ENCODE peak calls at places on chromosomes 2 and 18, in ten cellular contexts. One of them, this sample, is unnamed.
A peak's percentile ranks its signal among the peaks of the same experiment; 100 is the strongest.

GRCh38 chr18:66473882-66474281 is 130.0 kb downstream of the CDH19 start:
- DNase-seq in brain microvascular endothelial cell: no peak
- DNase-seq in neural progenitor cell: no peak
- DNase-seq in lower leg skin: no peak
- DNase-seq in AG04449: no peak
- DNase-seq in osteocyte: no peak
- DNase-seq in AG10803: no peak
- DNase-seq in WTC11: no peak
- DNase-seq in adrenal gland: no peak
- DNase-seq in HFFc6: no peak
- DNase-seq in this sample: no peak

GRCh38 chr2:28247326-28247725 is 145.3 kb upstream of the FOSL2 start:
- DNase-seq in brain microvascular endothelial cell: no peak
- DNase-seq in neural progenitor cell: no peak
- DNase-seq in lower leg skin: no peak
- DNase-seq in AG04449: no peak
- DNase-seq in osteocyte: no peak
- DNase-seq in AG10803: no peak
- DNase-seq in WTC11: no peak
- DNase-seq in adrenal gland: no peak
- DNase-seq in HFFc6: no peak
- DNase-seq in this sample: no peak

GRCh38 chr2:221761260-221761659 is 189.2 kb upstream of the EPHA4 start:
- DNase-seq in brain microvascular endothelial cell: no peak
- DNase-seq in neural progenitor cell: no peak
- DNase-seq in lower leg skin: no peak
- DNase-seq in AG04449: no peak
- DNase-seq in osteocyte: no peak
- DNase-seq in AG10803: no peak
- DNase-seq in WTC11: no peak
- DNase-seq in adrenal gland: no peak
- DNase-seq in HFFc6: no peak
- DNase-seq in this sample: no peak

GRCh38 chr18:54888933-54889332 is 60.7 kb downstream of the RAB27B start:
- DNase-seq in brain microvascular endothelial cell: peak; percentile 56
- DNase-seq in neural progenitor cell: no peak
- DNase-seq in lower leg skin: no peak
- DNase-seq in AG04449: no peak
- DNase-seq in osteocyte: no peak
- DNase-seq in AG10803: peak; percentile 71
- DNase-seq in WTC11: no peak
- DNase-seq in adrenal gland: no peak
- DNase-seq in HFFc6: peak; percentile 65
- DNase-seq in this sample: no peak

GRCh38 chr2:47344890-47345583 is 57.9 kb upstream of the MSH2 start:
- DNase-seq in brain microvascular endothelial cell: peak; percentile 65
- DNase-seq in neural progenitor cell: peak; percentile 97
- DNase-seq in lower leg skin: peak; percentile 32
- DNase-seq in AG04449: no peak
- DNase-seq in osteocyte: no peak
- DNase-seq in AG10803: peak; percentile 54
- DNase-seq in WTC11: peak; percentile 95
- DNase-seq in adrenal gland: peak; percentile 88
- DNase-seq in HFFc6: peak; percentile 59
- DNase-seq in this sample: peak; percentile 80

GRCh38 chr2:100984892-100985307 is 17.2 kb upstream of the RPL31 start:
- DNase-seq in brain microvascular endothelial cell: peak; percentile 59
- DNase-seq in neural progenitor cell: peak; percentile 85
- DNase-seq in lower leg skin: peak; percentile 53
- DNase-seq in AG04449: no peak
- DNase-seq in osteocyte: no peak
- DNase-seq in AG10803: peak; percentile 65
- DNase-seq in WTC11: peak; percentile 86
- DNase-seq in adrenal gland: peak; percentile 80
- DNase-seq in HFFc6: peak; percentile 51
- DNase-seq in this sample: peak; percentile 79

GRCh38 chr2:132797551-132797950 is 127.5 kb upstream of the LYPD1 start:
- DNase-seq in brain microvascular endothelial cell: peak; percentile 86
- DNase-seq in neural progenitor cell: no peak
- DNase-seq in lower leg skin: no peak
- DNase-seq in AG04449: peak; percentile 81
- DNase-seq in osteocyte: no peak
- DNase-seq in AG10803: peak; percentile 65
- DNase-seq in WTC11: no peak
- DNase-seq in adrenal gland: no peak
- DNase-seq in HFFc6: peak; percentile 32
- DNase-seq in this sample: no peak

GRCh38 chr2:56681659-56682396 is 498.0 kb downstream of the CCDC85A start:
- DNase-seq in brain microvascular endothelial cell: no peak
- DNase-seq in neural progenitor cell: no peak
- DNase-seq in lower leg skin: no peak
- DNase-seq in AG04449: no peak
- DNase-seq in osteocyte: no peak
- DNase-seq in AG10803: peak; percentile 53
- DNase-seq in WTC11: no peak
- DNase-seq in adrenal gland: no peak
- DNase-seq in HFFc6: peak; percentile 53
- DNase-seq in this sample: no peak

GRCh38 chr18:10370716-10371115 is 83.7 kb upstream of the APCDD1 start:
- DNase-seq in brain microvascular endothelial cell: no peak
- DNase-seq in neural progenitor cell: no peak
- DNase-seq in lower leg skin: no peak
- DNase-seq in AG04449: no peak
- DNase-seq in osteocyte: no peak
- DNase-seq in AG10803: no peak
- DNase-seq in WTC11: no peak
- DNase-seq in adrenal gland: no peak
- DNase-seq in HFFc6: no peak
- DNase-seq in this sample: no peak

GRCh38 chr18:10367846-10368245 is 86.6 kb upstream of the APCDD1 start:
- DNase-seq in brain microvascular endothelial cell: no peak
- DNase-seq in neural progenitor cell: no peak
- DNase-seq in lower leg skin: no peak
- DNase-seq in AG04449: no peak
- DNase-seq in osteocyte: no peak
- DNase-seq in AG10803: no peak
- DNase-seq in WTC11: no peak
- DNase-seq in adrenal gland: no peak
- DNase-seq in HFFc6: no peak
- DNase-seq in this sample: no peak

GRCh38 chr18:10374195-10374594 is 80.2 kb upstream of the APCDD1 start:
- DNase-seq in brain microvascular endothelial cell: no peak
- DNase-seq in neural progenitor cell: no peak
- DNase-seq in lower leg skin: no peak
- DNase-seq in AG04449: no peak
- DNase-seq in osteocyte: no peak
- DNase-seq in AG10803: no peak
- DNase-seq in WTC11: no peak
- DNase-seq in adrenal gland: no peak
- DNase-seq in HFFc6: no peak
- DNase-seq in this sample: no peak

GRCh38 chr18:10368456-10369453 is 85.7 kb upstream of the APCDD1 start:
- DNase-seq in brain microvascular endothelial cell: no peak
- DNase-seq in neural progenitor cell: peak; percentile 8
- DNase-seq in lower leg skin: no peak
- DNase-seq in AG04449: no peak
- DNase-seq in osteocyte: no peak
- DNase-seq in AG10803: no peak
- DNase-seq in WTC11: no peak
- DNase-seq in adrenal gland: no peak
- DNase-seq in HFFc6: no peak
- DNase-seq in this sample: no peak

DNA sequence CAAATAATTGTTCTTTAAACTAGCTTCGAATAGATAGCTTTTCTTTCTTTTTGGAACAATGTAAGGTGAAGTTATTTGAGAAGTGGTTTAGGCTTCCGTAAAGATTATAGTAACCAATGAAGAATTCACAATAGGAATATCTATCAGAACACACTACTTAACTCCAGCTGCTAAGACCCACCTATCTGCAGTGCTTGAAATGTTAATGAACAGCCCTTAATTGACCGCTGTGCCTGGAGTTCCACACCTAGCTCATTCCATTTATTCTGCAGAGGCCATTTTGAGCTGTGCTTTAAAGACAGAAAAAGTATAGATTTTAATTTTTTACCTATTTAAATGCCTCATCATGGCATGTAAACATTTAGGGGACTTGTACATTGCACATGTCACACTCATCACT is 83.3 kb upstream of the APCDD1 start:
- DNase-seq in brain microvascular endothelial cell: no peak
- DNase-seq in neural progenitor cell: no peak
- DNase-seq in lower leg skin: no peak
- DNase-seq in AG04449: no peak
- DNase-seq in osteocyte: no peak
- DNase-seq in AG10803: no peak
- DNase-seq in WTC11: no peak
- DNase-seq in adrenal gland: no peak
- DNase-seq in HFFc6: no peak
- DNase-seq in this sample: no peak
- TF ChIP-seq CTCF in brain microvascular endothelial cell: no peak
- TF ChIP-seq CTCF in neural progenitor cell: no peak
- TF ChIP-seq CTCF in lower leg skin: no peak
- TF ChIP-seq CTCF in AG04449: no peak
- TF ChIP-seq CTCF in osteocyte: no peak
- TF ChIP-seq CTCF in AG10803: no peak
- TF ChIP-seq CTCF in WTC11: no peak
- TF ChIP-seq CTCF in adrenal gland: no peak
- TF ChIP-seq CTCF in HFFc6: no peak
- TF ChIP-seq CTCF in this sample: no peak

DNA sequence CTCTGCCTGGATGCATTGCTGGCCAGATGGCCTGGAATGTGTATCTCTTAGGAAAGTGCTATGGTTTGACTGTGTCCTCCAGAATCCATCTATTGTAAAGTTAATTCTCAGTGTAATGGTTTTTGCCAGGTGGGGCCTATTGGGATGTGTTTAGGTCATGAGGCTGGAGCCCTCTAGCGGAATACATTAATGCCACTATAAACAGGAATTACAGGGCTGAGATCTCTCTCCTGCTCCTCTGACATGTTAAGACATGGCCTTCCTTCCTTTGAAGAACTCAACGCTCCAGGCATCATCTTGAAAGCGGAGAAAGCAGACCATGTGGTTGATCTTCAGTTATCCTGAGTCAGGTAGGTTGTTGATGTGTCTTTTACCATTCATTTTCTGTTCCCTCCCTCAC is 276.4 kb downstream of the RPIA start:
- DNase-seq in brain microvascular endothelial cell: no peak
- DNase-seq in neural progenitor cell: no peak
- DNase-seq in lower leg skin: no peak
- DNase-seq in AG04449: no peak
- DNase-seq in osteocyte: no peak
- DNase-seq in AG10803: peak; percentile 3
- DNase-seq in WTC11: no peak
- DNase-seq in adrenal gland: no peak
- DNase-seq in HFFc6: no peak
- DNase-seq in this sample: no peak
- TF ChIP-seq CTCF in brain microvascular endothelial cell: no peak
- TF ChIP-seq CTCF in neural progenitor cell: no peak
- TF ChIP-seq CTCF in lower leg skin: no peak
- TF ChIP-seq CTCF in AG04449: no peak
- TF ChIP-seq CTCF in osteocyte: no peak
- TF ChIP-seq CTCF in AG10803: peak; percentile 25
- TF ChIP-seq CTCF in WTC11: no peak
- TF ChIP-seq CTCF in adrenal gland: no peak
- TF ChIP-seq CTCF in HFFc6: peak; percentile 55
- TF ChIP-seq CTCF in this sample: no peak

DNA sequence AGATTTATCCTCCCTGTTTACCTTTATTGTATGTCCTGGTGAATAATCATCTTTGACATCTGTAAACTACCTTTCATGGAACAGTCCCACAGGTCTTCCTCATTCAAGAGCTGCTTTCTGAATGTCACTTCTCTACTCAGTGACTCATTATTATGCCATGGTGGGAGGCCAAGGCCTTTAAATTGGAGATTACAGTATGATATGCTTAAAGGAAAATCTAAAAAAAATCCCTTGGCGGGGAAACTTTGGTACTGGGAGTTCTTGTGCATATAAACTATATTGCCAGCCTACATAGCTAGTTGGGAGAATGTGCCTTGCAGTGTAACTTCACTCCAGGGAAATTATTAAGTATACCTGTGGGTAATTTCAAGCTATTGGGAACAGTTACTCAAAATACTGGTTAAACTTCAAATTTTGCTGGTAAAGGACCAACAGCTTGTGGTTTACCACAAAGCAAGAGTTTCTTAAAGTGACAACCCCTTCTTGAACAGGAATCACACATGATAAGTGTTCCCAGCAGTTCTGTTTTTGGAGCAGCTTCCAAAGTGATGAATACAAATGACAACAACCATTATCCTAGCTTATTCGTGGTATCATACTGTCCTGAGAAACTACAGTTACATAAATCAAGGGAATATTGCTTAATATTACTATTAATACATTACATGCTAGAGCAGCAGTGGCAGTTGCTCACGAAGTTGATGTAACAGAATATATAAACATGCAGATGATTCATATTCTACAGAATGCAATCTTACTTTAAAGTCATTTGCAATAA is 713.2 kb downstream of the TDRD15 start:
- DNase-seq in brain microvascular endothelial cell: peak; percentile 37
- DNase-seq in neural progenitor cell: no peak
- DNase-seq in lower leg skin: no peak
- DNase-seq in AG04449: peak; percentile 19
- DNase-seq in osteocyte: no peak
- DNase-seq in AG10803: no peak
- DNase-seq in WTC11: no peak
- DNase-seq in adrenal gland: no peak
- DNase-seq in HFFc6: peak; percentile 29
- DNase-seq in this sample: no peak
- TF ChIP-seq CTCF in brain microvascular endothelial cell: no peak
- TF ChIP-seq CTCF in neural progenitor cell: no peak
- TF ChIP-seq CTCF in lower leg skin: no peak
- TF ChIP-seq CTCF in AG04449: no peak
- TF ChIP-seq CTCF in osteocyte: no peak
- TF ChIP-seq CTCF in AG10803: no peak
- TF ChIP-seq CTCF in WTC11: no peak
- TF ChIP-seq CTCF in adrenal gland: no peak
- TF ChIP-seq CTCF in HFFc6: no peak
- TF ChIP-seq CTCF in this sample: no peak

GRCh38 chr18:70301667-70302066 is 12.8 kb downstream of the SOCS6 start:
- DNase-seq in brain microvascular endothelial cell: no peak
- DNase-seq in neural progenitor cell: no peak
- DNase-seq in lower leg skin: no peak
- DNase-seq in AG04449: no peak
- DNase-seq in osteocyte: no peak
- DNase-seq in AG10803: no peak
- DNase-seq in WTC11: no peak
- DNase-seq in adrenal gland: no peak
- DNase-seq in HFFc6: no peak
- DNase-seq in this sample: no peak

GRCh38 chr18:70296289-70296688 is 7.4 kb downstream of the SOCS6 start:
- DNase-seq in brain microvascular endothelial cell: no peak
- DNase-seq in neural progenitor cell: peak; percentile 20
- DNase-seq in lower leg skin: no peak
- DNase-seq in AG04449: no peak
- DNase-seq in osteocyte: no peak
- DNase-seq in AG10803: no peak
- DNase-seq in WTC11: no peak
- DNase-seq in adrenal gland: peak; percentile 17
- DNase-seq in HFFc6: no peak
- DNase-seq in this sample: no peak

GRCh38 chr18:70296781-70297180 is 7.9 kb downstream of the SOCS6 start:
- DNase-seq in brain microvascular endothelial cell: no peak
- DNase-seq in neural progenitor cell: no peak
- DNase-seq in lower leg skin: no peak
- DNase-seq in AG04449: no peak
- DNase-seq in osteocyte: no peak
- DNase-seq in AG10803: no peak
- DNase-seq in WTC11: no peak
- DNase-seq in adrenal gland: no peak
- DNase-seq in HFFc6: no peak
- DNase-seq in this sample: no peak

GRCh38 chr18:70295633-70296188 is 6.9 kb downstream of the SOCS6 start:
- DNase-seq in brain microvascular endothelial cell: no peak
- DNase-seq in neural progenitor cell: no peak
- DNase-seq in lower leg skin: no peak
- DNase-seq in AG04449: no peak
- DNase-seq in osteocyte: no peak
- DNase-seq in AG10803: peak; percentile 24
- DNase-seq in WTC11: no peak
- DNase-seq in adrenal gland: no peak
- DNase-seq in HFFc6: no peak
- DNase-seq in this sample: no peak

DNA sequence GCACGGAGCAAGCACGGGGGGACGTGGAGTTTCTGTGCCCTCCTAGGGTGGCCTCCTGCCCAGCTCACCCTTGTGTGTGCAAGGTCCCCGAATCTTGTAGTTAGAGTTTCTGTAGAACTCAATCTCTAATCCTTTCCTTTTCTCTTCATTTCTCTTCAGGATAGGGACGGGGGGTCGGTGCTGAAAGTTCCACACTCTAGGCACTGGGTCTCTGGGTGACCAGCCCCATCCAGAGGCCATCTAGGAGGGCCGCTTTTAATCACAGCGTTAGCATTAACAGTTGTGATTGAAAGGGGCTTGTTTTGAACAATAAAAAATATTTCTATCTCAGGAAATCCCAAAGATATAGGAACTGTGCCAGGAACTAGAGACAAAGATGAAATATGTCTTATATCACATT is 10.5 kb downstream of the SOCS6 start:
- DNase-seq in brain microvascular endothelial cell: no peak
- DNase-seq in neural progenitor cell: peak; percentile 10
- DNase-seq in lower leg skin: no peak
- DNase-seq in AG04449: no peak
- DNase-seq in osteocyte: no peak
- DNase-seq in AG10803: no peak
- DNase-seq in WTC11: no peak
- DNase-seq in adrenal gland: no peak
- DNase-seq in HFFc6: no peak
- DNase-seq in this sample: no peak
- TF ChIP-seq CTCF in brain microvascular endothelial cell: no peak
- TF ChIP-seq CTCF in neural progenitor cell: peak; percentile 11
- TF ChIP-seq CTCF in lower leg skin: no peak
- TF ChIP-seq CTCF in AG04449: no peak
- TF ChIP-seq CTCF in osteocyte: no peak
- TF ChIP-seq CTCF in AG10803: no peak
- TF ChIP-seq CTCF in WTC11: no peak
- TF ChIP-seq CTCF in adrenal gland: no peak
- TF ChIP-seq CTCF in HFFc6: no peak
- TF ChIP-seq CTCF in this sample: no peak